ENCODE peak calls at places on chromosomes 5 and 9, in six cellular contexts. One of them, this sample, is unnamed.

GRCh38 chr9:10371824-10372223 is 241.0 kb downstream of the PTPRD start:
- DNase-seq in heart left ventricle: no peak
- DNase-seq in OCI-LY7: no peak
- DNase-seq in right lobe of liver: no peak
- DNase-seq in psoas muscle: no peak
- DNase-seq in transverse colon: no peak
- DNase-seq in this sample: no peak

GRCh38 chr5:137491121-137491520 is 8.0 kb downstream of the SPOCK1 start:
- DNase-seq in heart left ventricle: no peak
- DNase-seq in OCI-LY7: no peak
- DNase-seq in right lobe of liver: no peak
- DNase-seq in psoas muscle: no peak
- DNase-seq in transverse colon: no peak
- DNase-seq in this sample: no peak

GRCh38 chr9:134839441-134840125 is 41.0 kb upstream of the FCN2 start:
- DNase-seq in heart left ventricle: no peak
- DNase-seq in OCI-LY7: no peak
- DNase-seq in right lobe of liver: no peak
- DNase-seq in psoas muscle: no peak
- DNase-seq in transverse colon: no peak
- DNase-seq in this sample: no peak

GRCh38 chr9:132639322-132639721 is 30.5 kb downstream of the DDX31 start:
- DNase-seq in heart left ventricle: no peak
- DNase-seq in OCI-LY7: no peak
- DNase-seq in right lobe of liver: no peak
- DNase-seq in psoas muscle: no peak
- DNase-seq in transverse colon: peak; percentile 66
- DNase-seq in this sample: no peak

GRCh38 chr9:242461-243080 is 27.9 kb downstream of the DOCK8 start:
- DNase-seq in heart left ventricle: no peak
- DNase-seq in OCI-LY7: no peak
- DNase-seq in right lobe of liver: no peak
- DNase-seq in psoas muscle: no peak
- DNase-seq in transverse colon: no peak
- DNase-seq in this sample: no peak

GRCh38 chr5:116814656-116815055 is 240.0 kb upstream of the SEMA6A start:
- DNase-seq in heart left ventricle: no peak
- DNase-seq in OCI-LY7: no peak
- DNase-seq in right lobe of liver: no peak
- DNase-seq in psoas muscle: no peak
- DNase-seq in transverse colon: no peak
- DNase-seq in this sample: no peak

GRCh38 chr5:133981714-133982113 is 13.3 kb upstream of the C5orf15 start:
- DNase-seq in heart left ventricle: no peak
- DNase-seq in OCI-LY7: no peak
- DNase-seq in right lobe of liver: no peak
- DNase-seq in psoas muscle: no peak
- DNase-seq in transverse colon: no peak
- DNase-seq in this sample: no peak

GRCh38 chr9:124559871-124560270 is 52.7 kb upstream of the NR5A1 start:
- DNase-seq in heart left ventricle: no peak
- DNase-seq in OCI-LY7: no peak
- DNase-seq in right lobe of liver: no peak
- DNase-seq in psoas muscle: no peak
- DNase-seq in transverse colon: no peak
- DNase-seq in this sample: no peak

GRCh38 chr5:160926428-160926827 is 74.4 kb upstream of the ATP10B start:
- DNase-seq in heart left ventricle: no peak
- DNase-seq in OCI-LY7: no peak
- DNase-seq in right lobe of liver: no peak
- DNase-seq in psoas muscle: no peak
- DNase-seq in transverse colon: peak; percentile 83
- DNase-seq in this sample: peak; percentile 12

GRCh38 chr5:93578179-93578812 is 2.7 kb downstream of the NR2F1-AS1 start:
- DNase-seq in heart left ventricle: no peak
- DNase-seq in OCI-LY7: no peak
- DNase-seq in right lobe of liver: no peak
- DNase-seq in psoas muscle: no peak
- DNase-seq in transverse colon: no peak
- DNase-seq in this sample: no peak

GRCh38 chr9:214488-215448 is at the start of gene DOCK8:
- DNase-seq in heart left ventricle: peak; percentile 87
- DNase-seq in OCI-LY7: peak; percentile 84
- DNase-seq in right lobe of liver: peak; percentile 80
- DNase-seq in psoas muscle: peak; percentile 81
- DNase-seq in transverse colon: peak; percentile 80
- DNase-seq in this sample: peak; percentile 71

GRCh38 chr5:176692835-176693476 is 45.7 kb downstream of the TSPAN17 start:
- DNase-seq in heart left ventricle: peak; percentile 14
- DNase-seq in OCI-LY7: no peak
- DNase-seq in right lobe of liver: no peak
- DNase-seq in psoas muscle: no peak
- DNase-seq in transverse colon: peak; percentile 73
- DNase-seq in this sample: no peak

GRCh38 chr9:130073373-130073772 is 19.7 kb downstream of the GPR107 start:
- DNase-seq in heart left ventricle: no peak
- DNase-seq in OCI-LY7: no peak
- DNase-seq in right lobe of liver: no peak
- DNase-seq in psoas muscle: no peak
- DNase-seq in transverse colon: no peak
- DNase-seq in this sample: no peak

GRCh38 chr5:178589180-178590140 is 733 bp downstream of the COL23A1 start:
- DNase-seq in heart left ventricle: no peak
- DNase-seq in OCI-LY7: no peak
- DNase-seq in right lobe of liver: no peak
- DNase-seq in psoas muscle: peak; percentile 68
- DNase-seq in transverse colon: no peak
- DNase-seq in this sample: peak; percentile 74

GRCh38 chr5:135034963-135035677 is 1.1 kb upstream of the PITX1 start:
- DNase-seq in heart left ventricle: peak; percentile 16
- DNase-seq in OCI-LY7: no peak
- DNase-seq in right lobe of liver: no peak
- DNase-seq in psoas muscle: peak; percentile 71
- DNase-seq in transverse colon: no peak
- DNase-seq in this sample: no peak

GRCh38 chr5:159050408-159051091 is 49.2 kb downstream of the EBF1 start:
- DNase-seq in heart left ventricle: no peak
- DNase-seq in OCI-LY7: peak; percentile 51
- DNase-seq in right lobe of liver: no peak
- DNase-seq in psoas muscle: no peak
- DNase-seq in transverse colon: no peak
- DNase-seq in this sample: no peak

GRCh38 chr9:35333551-35333950 is 156.4 kb upstream of the RUSC2 start:
- DNase-seq in heart left ventricle: no peak
- DNase-seq in OCI-LY7: no peak
- DNase-seq in right lobe of liver: no peak
- DNase-seq in psoas muscle: no peak
- DNase-seq in transverse colon: no peak
- DNase-seq in this sample: no peak

GRCh38 chr9:94819161-94819677 is 92.7 kb downstream of the AOPEP start:
- DNase-seq in heart left ventricle: peak; percentile 60
- DNase-seq in OCI-LY7: no peak
- DNase-seq in right lobe of liver: no peak
- DNase-seq in psoas muscle: no peak
- DNase-seq in transverse colon: no peak
- DNase-seq in this sample: no peak

GRCh38 chr5:123044926-123045617 is 8.5 kb upstream of the PPIC start:
- DNase-seq in heart left ventricle: no peak
- DNase-seq in OCI-LY7: no peak
- DNase-seq in right lobe of liver: no peak
- DNase-seq in psoas muscle: no peak
- DNase-seq in transverse colon: no peak
- DNase-seq in this sample: no peak

GRCh38 chr5:96113170-96113939 is 151.7 kb upstream of the ELL2 start:
- DNase-seq in heart left ventricle: no peak
- DNase-seq in OCI-LY7: no peak
- DNase-seq in right lobe of liver: peak; percentile 74
- DNase-seq in psoas muscle: peak; percentile 52
- DNase-seq in transverse colon: no peak
- DNase-seq in this sample: peak; percentile 56

DNA sequence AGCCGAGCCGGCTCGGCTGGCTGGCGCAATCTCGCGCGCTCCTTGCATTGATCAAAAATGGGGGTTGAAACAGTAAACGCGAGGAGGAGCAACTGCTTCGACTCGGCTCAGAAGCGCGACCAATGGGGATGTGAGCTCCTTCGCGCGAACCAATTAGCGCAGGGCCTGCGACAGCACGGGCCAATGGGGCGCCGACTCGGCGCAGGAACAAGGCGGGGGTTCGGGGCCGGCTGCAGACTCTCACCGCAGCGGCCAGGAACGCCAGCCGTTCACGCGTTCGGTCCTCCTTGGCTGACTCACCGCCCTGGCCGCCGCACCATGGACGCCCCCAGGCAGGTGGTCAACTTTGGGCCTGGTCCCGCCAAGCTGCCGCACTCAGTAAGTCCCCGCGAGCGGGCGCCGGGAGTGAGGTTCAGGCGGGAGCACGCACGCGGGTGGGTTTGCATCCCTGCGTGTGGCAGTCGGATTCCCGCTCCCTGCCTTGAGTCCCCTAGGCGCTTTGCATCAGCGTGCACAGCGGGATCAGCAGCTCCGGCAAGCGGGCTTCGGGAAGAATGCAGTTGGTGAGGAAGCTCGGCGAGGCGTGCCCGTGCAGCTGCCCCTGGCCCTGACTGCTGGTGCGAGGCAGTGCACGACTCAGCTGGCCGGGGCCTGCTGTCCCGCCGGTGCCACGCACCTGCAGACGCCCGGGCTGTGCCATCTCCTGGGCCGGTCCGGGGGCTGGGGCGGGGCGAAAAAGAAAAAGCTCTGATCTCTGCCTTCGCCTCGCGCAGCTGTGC is at the start of gene PSAT1:
- DNase-seq in heart left ventricle: peak; percentile 88
- DNase-seq in OCI-LY7: peak; percentile 98
- DNase-seq in right lobe of liver: peak; percentile 96
- DNase-seq in psoas muscle: peak; percentile 85
- DNase-seq in transverse colon: peak; percentile 86
- DNase-seq in this sample: peak; percentile 91
- H3K4me1 ChIP-seq in heart left ventricle: peaks cover 29% of the 10 kb centered on the region
- H3K4me1 ChIP-seq in OCI-LY7: peaks cover 22% of the 10 kb centered on the region
- H3K4me1 ChIP-seq in right lobe of liver: peaks cover 64% of the 10 kb centered on the region
- H3K4me1 ChIP-seq in psoas muscle: peaks cover 19% of the 10 kb centered on the region
- H3K4me1 ChIP-seq in transverse colon: peaks cover 27% of the 10 kb centered on the region
- H3K4me1 ChIP-seq in this sample: peaks cover 13% of the 10 kb centered on the region

GRCh38 chr9:119284118-119284517 is 85.1 kb downstream of the BRINP1 start:
- DNase-seq in heart left ventricle: no peak
- DNase-seq in OCI-LY7: no peak
- DNase-seq in right lobe of liver: no peak
- DNase-seq in psoas muscle: no peak
- DNase-seq in transverse colon: no peak
- DNase-seq in this sample: no peak
- TF ChIP-seq CTCF in heart left ventricle: no peak
- TF ChIP-seq CTCF in OCI-LY7: peak; percentile 48
- TF ChIP-seq CTCF in right lobe of liver: no peak
- TF ChIP-seq CTCF in psoas muscle: no peak
- TF ChIP-seq CTCF in transverse colon: no peak
- TF ChIP-seq CTCF in this sample: no peak

DNA sequence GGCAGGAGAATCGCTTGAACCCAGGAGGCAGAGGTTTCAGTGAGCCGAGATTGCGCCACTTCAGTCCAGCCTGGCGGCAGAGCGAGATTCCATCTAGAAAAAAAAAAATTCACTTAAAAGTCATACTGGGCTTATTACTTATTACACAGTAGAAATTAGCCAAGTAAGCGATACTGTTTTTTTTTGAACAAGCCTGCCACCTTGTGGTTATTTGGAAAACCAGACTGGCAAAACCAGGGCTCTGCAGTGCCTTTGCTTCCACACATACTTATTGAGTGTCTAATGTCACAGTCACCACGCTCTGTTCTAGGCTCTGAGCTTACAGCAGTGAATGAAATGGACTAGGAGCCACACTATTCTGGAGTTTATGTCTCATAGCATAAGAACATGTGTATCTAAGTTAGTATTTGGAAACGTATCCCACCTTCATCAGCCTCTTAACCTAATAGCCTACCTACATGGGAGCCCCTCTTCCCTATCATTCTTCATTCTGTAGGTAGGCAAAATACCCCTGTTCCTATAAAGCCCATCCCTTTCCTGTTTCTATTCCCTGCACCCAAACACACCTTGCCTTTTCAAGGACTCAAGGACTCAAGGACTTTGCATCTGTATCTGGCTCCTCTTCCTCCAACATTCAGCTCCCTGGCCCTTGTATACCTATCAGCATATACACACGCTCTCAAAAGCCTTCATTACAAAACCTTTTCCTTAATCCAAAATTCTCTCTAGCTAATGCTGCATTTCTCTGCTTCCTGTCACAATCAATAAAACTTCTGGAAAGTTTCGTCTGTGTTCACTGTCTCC is 13.9 kb upstream of the BASP1 start:
- DNase-seq in heart left ventricle: no peak
- DNase-seq in OCI-LY7: peak; percentile 65
- DNase-seq in right lobe of liver: no peak
- DNase-seq in psoas muscle: no peak
- DNase-seq in transverse colon: no peak
- DNase-seq in this sample: peak; percentile 22
- H3K4me3 ChIP-seq in heart left ventricle: no peak overlapping the region
- H3K4me3 ChIP-seq in OCI-LY7: no peak overlapping the region
- H3K4me3 ChIP-seq in right lobe of liver: no peak overlapping the region
- H3K4me3 ChIP-seq in psoas muscle: no peak overlapping the region
- H3K4me3 ChIP-seq in transverse colon: no peak overlapping the region
- H3K4me3 ChIP-seq in this sample: no peak overlapping the region

GRCh38 chr5:131999041-131999440 is 12.4 kb downstream of the ACSL6 start:
- DNase-seq in heart left ventricle: no peak
- DNase-seq in OCI-LY7: no peak
- DNase-seq in right lobe of liver: no peak
- DNase-seq in psoas muscle: no peak
- DNase-seq in transverse colon: no peak
- DNase-seq in this sample: no peak

GRCh38 chr5:131998431-131999040 is 12.9 kb downstream of the ACSL6 start:
- DNase-seq in heart left ventricle: no peak
- DNase-seq in OCI-LY7: no peak
- DNase-seq in right lobe of liver: no peak
- DNase-seq in psoas muscle: no peak
- DNase-seq in transverse colon: no peak
- DNase-seq in this sample: no peak

GRCh38 chr5:131997026-131997726 is 14.3 kb downstream of the ACSL6 start:
- DNase-seq in heart left ventricle: no peak
- DNase-seq in OCI-LY7: no peak
- DNase-seq in right lobe of liver: no peak
- DNase-seq in psoas muscle: no peak
- DNase-seq in transverse colon: no peak
- DNase-seq in this sample: no peak

GRCh38 chr5:131996210-131997025 is 15.0 kb downstream of the ACSL6 start:
- DNase-seq in heart left ventricle: no peak
- DNase-seq in OCI-LY7: no peak
- DNase-seq in right lobe of liver: no peak
- DNase-seq in psoas muscle: peak; percentile 12
- DNase-seq in transverse colon: no peak
- DNase-seq in this sample: no peak

DNA sequence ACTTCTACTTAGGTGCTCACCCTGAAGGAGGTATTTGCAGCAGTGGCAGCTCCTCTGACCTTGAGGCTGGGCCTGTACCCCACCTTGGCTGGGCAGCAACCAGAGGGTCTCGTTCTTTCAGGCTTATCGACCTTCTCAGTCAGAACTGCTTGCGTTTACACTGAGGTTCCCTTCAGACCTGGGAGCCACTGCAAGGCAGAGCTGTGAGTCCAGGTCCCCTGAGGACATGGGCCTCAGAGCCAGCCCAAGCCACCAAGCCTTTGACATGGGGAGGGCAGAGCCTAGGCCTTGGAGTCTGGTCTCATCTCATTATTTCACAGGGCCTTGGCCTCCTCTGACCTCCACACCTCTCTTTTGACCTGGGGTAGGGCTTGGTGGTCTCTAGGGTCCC is 13.7 kb downstream of the ACSL6 start:
- DNase-seq in heart left ventricle: no peak
- DNase-seq in OCI-LY7: no peak
- DNase-seq in right lobe of liver: no peak
- DNase-seq in psoas muscle: peak; percentile 40
- DNase-seq in transverse colon: no peak
- DNase-seq in this sample: no peak
- H3K4me1 ChIP-seq in heart left ventricle: peaks cover 6% of the 10 kb centered on the region
- H3K4me1 ChIP-seq in OCI-LY7: no peaks in the 10 kb centered on the region
- H3K4me1 ChIP-seq in right lobe of liver: peaks cover 35% of the 10 kb centered on the region
- H3K4me1 ChIP-seq in psoas muscle: peaks cover 9% of the 10 kb centered on the region
- H3K4me1 ChIP-seq in transverse colon: no peaks in the 10 kb centered on the region
- H3K4me1 ChIP-seq in this sample: no peaks in the 10 kb centered on the region

This sample was measured in thyroid gland.